ENCODE peak calls at places on chromosomes 4 and X, in six cellular contexts. F is ovary; X is natural killer cell treated with Interleukin-12 subunit alpha and Interleukin-12 subunit beta and Interleukin-15 and Interleukin-18, amount 100 ng/mL, for 72 hours; G is stimulated activated CD8-positive, alpha-beta memory T cell treated with anti-CD3 and anti-CD28 coated beads, Interleukin-4, amount 100 ng/mL, for 4 hours; R is SK-N-SH; Z is astrocyte of the cerebellum. K is an unnamed sample.

GRCh38 chr4:159504634-159505033 is 401.8 kb downstream of the RAPGEF2 start:
- DNase-seq in F (no peak), X (no peak), G (no peak), R (no peak), Z (no peak), K (no peak)

GRCh38 chr4:111040904-111041303 is 418.0 kb upstream of the PITX2 start:
- DNase-seq in F (no peak), X (no peak), G (no peak), R (no peak), Z (no peak), K (no peak)

GRCh38 chr4:80266267-80266901 is at the start of gene FGF5:
- DNase-seq in F (no peak), X (no peak), G (no peak), R (peak), Z (peak), K (peak)

GRCh38 chr4:74516321-74516720 is 71.4 kb downstream of the AREG start:
- DNase-seq in F (no peak), X (no peak), G (no peak), R (no peak), Z (no peak), K (peak)

GRCh38 chr4:117783716-117784115 is 250.6 kb upstream of the NDST3 start:
- DNase-seq in F (no peak), X (no peak), G (no peak), R (no peak), Z (peak), K (peak)

GRCh38 chrX:106959897-106960296 is 39.7 kb downstream of the CLDN2 start:
- DNase-seq in F (no peak), X (no peak), G (no peak), R (no peak), Z (peak), K (no peak)

GRCh38 chr4:8488791-8489369 is 48.3 kb downstream of the TRMT44 start:
- DNase-seq in F (no peak), X (no peak), G (no peak), R (no peak), Z (no peak), K (no peak)

GRCh38 chr4:8260656-8261111 is 8.9 kb upstream of the HTRA3 start:
- DNase-seq in F (peak), X (no peak), G (no peak), R (peak), Z (peak), K (no peak)

GRCh38 chr4:15077969-15078368 is 75.7 kb downstream of the CPEB2 start:
- DNase-seq in F (no peak), X (no peak), G (no peak), R (no peak), Z (no peak), K (peak)

GRCh38 chrX:110732274-110732673 is 63.3 kb downstream of the CHRDL1 start:
- DNase-seq in F (no peak), X (no peak), G (no peak), R (no peak), Z (no peak), K (no peak)

GRCh38 chrX:2774776-2775175 is 22.9 kb downstream of the XG start:
- DNase-seq in F (no peak), X (no peak), G (no peak), R (no peak), Z (no peak), K (no peak)

GRCh38 chrX:19564606-19565005 is 49.3 kb upstream of the MAP3K15 start:
- DNase-seq in F (no peak), X (no peak), G (no peak), R (no peak), Z (no peak), K (no peak)

GRCh38 chr4:20042769-20043168 is 208.9 kb upstream of the SLIT2 start:
- DNase-seq in F (no peak), X (no peak), G (no peak), R (no peak), Z (no peak), K (no peak)

GRCh38 chr4:140281828-140282227 is 91.6 kb upstream of the SCOC start:
- DNase-seq in F (no peak), X (no peak), G (no peak), R (no peak), Z (no peak), K (no peak)

GRCh38 chrX:48461830-48462229 is 8.2 kb downstream of the SLC38A5 start:
- DNase-seq in F (no peak), X (no peak), G (no peak), R (no peak), Z (no peak), K (no peak)

GRCh38 chrX:46244451-46244850 is 300.8 kb downstream of the ZNF674 start:
- DNase-seq in F (no peak), X (no peak), G (no peak), R (no peak), Z (no peak), K (no peak)

GRCh38 chrX:128975716-128976115 is 547.6 kb downstream of the SMARCA1 start:
- DNase-seq in F (no peak), X (no peak), G (no peak), R (peak), Z (no peak), K (peak)

GRCh38 chr4:84319124-84319523 is 180.0 kb downstream of the NKX6-1 start:
- DNase-seq in F (no peak), X (no peak), G (no peak), R (no peak), Z (no peak), K (no peak)

GRCh38 chr4:101229116-101229515 is 118.2 kb downstream of the PPP3CA start:
- DNase-seq in F (no peak), X (no peak), G (no peak), R (no peak), Z (peak), K (no peak)

GRCh38 chr4:14446904-14447303 is 555.4 kb upstream of the CPEB2 start:
- DNase-seq in F (no peak), X (no peak), G (no peak), R (no peak), Z (no peak), K (no peak)

K was measured in kidney glomerular epithelial cell.